ENCODE peak calls at places on chromosomes 4 and X, in eight cellular contexts. One of them, this sample, is unnamed.

GRCh38 chrX:107894038-107894437 is 68.4 kb downstream of the MID2 start:
- DNase-seq in ACHN: peak; percentile 60
- DNase-seq in GM12865: peak; percentile 47
- DNase-seq in neuronal stem cell: peak; percentile 11
- DNase-seq in fibroblast of lung: peak; percentile 21
- DNase-seq in kidney tubule cell: peak; percentile 72
- DNase-seq in cardiac fibroblast: peak; percentile 55
- DNase-seq in activated CD4-positive, alpha-beta T cell treated with anti-CD3 and anti-CD28 coated beads, Interleukin-2, amount 50 U/mL, for 1 hour: no peak
- DNase-seq in this sample: peak; percentile 50

GRCh38 chrX:8849945-8850344 is 48.8 kb upstream of the FAM9A start:
- DNase-seq in ACHN: peak; percentile 6
- DNase-seq in GM12865: peak; percentile 1
- DNase-seq in neuronal stem cell: no peak
- DNase-seq in fibroblast of lung: no peak
- DNase-seq in kidney tubule cell: no peak
- DNase-seq in cardiac fibroblast: no peak
- DNase-seq in activated CD4-positive, alpha-beta T cell treated with anti-CD3 and anti-CD28 coated beads, Interleukin-2, amount 50 U/mL, for 1 hour: no peak
- DNase-seq in this sample: no peak

GRCh38 chr4:138175337-138175794 is 66.8 kb downstream of the SLC7A11 start:
- DNase-seq in ACHN: no peak
- DNase-seq in GM12865: no peak
- DNase-seq in neuronal stem cell: no peak
- DNase-seq in fibroblast of lung: peak; percentile 49
- DNase-seq in kidney tubule cell: peak; percentile 1
- DNase-seq in cardiac fibroblast: peak; percentile 61
- DNase-seq in activated CD4-positive, alpha-beta T cell treated with anti-CD3 and anti-CD28 coated beads, Interleukin-2, amount 50 U/mL, for 1 hour: no peak
- DNase-seq in this sample: no peak

GRCh38 chr4:139403457-139403856 is 50.5 kb upstream of the RAB33B start:
- DNase-seq in ACHN: no peak
- DNase-seq in GM12865: no peak
- DNase-seq in neuronal stem cell: no peak
- DNase-seq in fibroblast of lung: no peak
- DNase-seq in kidney tubule cell: no peak
- DNase-seq in cardiac fibroblast: peak; percentile 6
- DNase-seq in activated CD4-positive, alpha-beta T cell treated with anti-CD3 and anti-CD28 coated beads, Interleukin-2, amount 50 U/mL, for 1 hour: no peak
- DNase-seq in this sample: no peak

GRCh38 chr4:140703463-140703862 is 52.7 kb downstream of the TBC1D9 start:
- DNase-seq in ACHN: no peak
- DNase-seq in GM12865: no peak
- DNase-seq in neuronal stem cell: no peak
- DNase-seq in fibroblast of lung: peak; percentile 85
- DNase-seq in kidney tubule cell: no peak
- DNase-seq in cardiac fibroblast: peak; percentile 68
- DNase-seq in activated CD4-positive, alpha-beta T cell treated with anti-CD3 and anti-CD28 coated beads, Interleukin-2, amount 50 U/mL, for 1 hour: no peak
- DNase-seq in this sample: no peak

GRCh38 chr4:10087152-10087791 is 29.3 kb downstream of the WDR1 start:
- DNase-seq in ACHN: no peak
- DNase-seq in GM12865: no peak
- DNase-seq in neuronal stem cell: no peak
- DNase-seq in fibroblast of lung: no peak
- DNase-seq in kidney tubule cell: no peak
- DNase-seq in cardiac fibroblast: no peak
- DNase-seq in activated CD4-positive, alpha-beta T cell treated with anti-CD3 and anti-CD28 coated beads, Interleukin-2, amount 50 U/mL, for 1 hour: no peak
- DNase-seq in this sample: no peak

GRCh38 chr4:74320559-74321118 is 12.4 kb downstream of the EPGN start:
- DNase-seq in ACHN: peak; percentile 75
- DNase-seq in GM12865: peak; percentile 60
- DNase-seq in neuronal stem cell: peak; percentile 14
- DNase-seq in fibroblast of lung: peak; percentile 53
- DNase-seq in kidney tubule cell: peak; percentile 93
- DNase-seq in cardiac fibroblast: peak; percentile 75
- DNase-seq in activated CD4-positive, alpha-beta T cell treated with anti-CD3 and anti-CD28 coated beads, Interleukin-2, amount 50 U/mL, for 1 hour: no peak
- DNase-seq in this sample: peak; percentile 42

GRCh38 chrX:67654301-67654700 is 110.5 kb downstream of the AR start:
- DNase-seq in ACHN: no peak
- DNase-seq in GM12865: no peak
- DNase-seq in neuronal stem cell: no peak
- DNase-seq in fibroblast of lung: no peak
- DNase-seq in kidney tubule cell: no peak
- DNase-seq in cardiac fibroblast: no peak
- DNase-seq in activated CD4-positive, alpha-beta T cell treated with anti-CD3 and anti-CD28 coated beads, Interleukin-2, amount 50 U/mL, for 1 hour: no peak
- DNase-seq in this sample: no peak

GRCh38 chr4:26300314-26301307 is 20.2 kb upstream of the RBPJ start:
- DNase-seq in ACHN: no peak
- DNase-seq in GM12865: no peak
- DNase-seq in neuronal stem cell: no peak
- DNase-seq in fibroblast of lung: peak; percentile 40
- DNase-seq in kidney tubule cell: no peak
- DNase-seq in cardiac fibroblast: no peak
- DNase-seq in activated CD4-positive, alpha-beta T cell treated with anti-CD3 and anti-CD28 coated beads, Interleukin-2, amount 50 U/mL, for 1 hour: no peak
- DNase-seq in this sample: no peak

This sample was measured in GM13977.